ENCODE peak calls at places on chromosomes 6 and 20, in five cellular contexts. C, I, W, P and Y are unnamed samples.

GRCh38 chr6:118468682-118469465 is 79.2 kb upstream of the PLN start:
- DNase-seq in C (no peak), I (no peak), W (peak; percentile 36), P (no peak), Y (no peak)

GRCh38 chr20:33076662-33077398 is 2.6 kb upstream of the BPIFB4 start:
- DNase-seq in C (no peak), I (no peak), W (no peak), P (no peak), Y (no peak)

GRCh38 chr20:44600758-44601562 is 18.6 kb downstream of the PKIG start:
- DNase-seq in C (peak; percentile 55), I (peak; percentile 70), W (no peak), P (no peak), Y (no peak)

GRCh38 chr20:41074441-41074840 is 45.8 kb downstream of the TOP1 start:
- DNase-seq in C (no peak), I (no peak), W (no peak), P (no peak), Y (peak; percentile 37)

GRCh38 chr20:21583486-21584168 is 69.8 kb upstream of the NKX2-2 start:
- DNase-seq in C (no peak), I (no peak), W (no peak), P (no peak), Y (no peak)

GRCh38 chr6:152642578-152643375 is 5.6 kb upstream of the SYNE1 start:
- DNase-seq in C (peak; percentile 61), I (no peak), W (peak; percentile 78), P (no peak), Y (peak; percentile 5)

GRCh38 chr6:169893624-169894023 is 142.2 kb downstream of the ERMARD start:
- DNase-seq in C (no peak), I (no peak), W (no peak), P (no peak), Y (no peak)

GRCh38 chr6:34237316-34237721 is 646 bp downstream of the HMGA1 start:
- DNase-seq in C (no peak), I (no peak), W (no peak), P (no peak), Y (peak; percentile 79)

DNA sequence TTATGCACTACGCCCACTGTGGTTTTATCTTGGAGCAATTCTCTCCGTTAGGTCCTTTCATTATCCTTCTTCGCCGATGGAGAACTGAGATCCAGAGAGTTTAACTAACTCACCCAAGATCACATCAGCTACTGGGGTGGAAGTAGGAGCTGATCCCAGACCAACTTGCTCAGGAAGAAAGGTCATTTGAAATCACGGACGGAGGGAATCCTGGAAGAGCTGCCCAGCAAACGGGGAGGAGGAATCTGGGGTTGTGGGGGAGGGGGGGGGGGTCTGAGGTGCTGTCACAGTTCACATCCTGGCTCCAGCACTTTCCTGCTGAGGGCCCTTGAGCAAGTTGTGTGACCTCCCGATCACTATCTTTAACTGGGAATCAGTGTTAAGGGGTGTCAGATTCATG is 62.0 kb downstream of the NPEPL1 start:
- DNase-seq in C (no peak), I (no peak), W (no peak), P (no peak), Y (no peak)
- TF ChIP-seq EP300 in C (no peak), I (no peak), W (no peak), P (no peak), Y (no peak)

GRCh38 chr6:3073382-3073781 is 5.1 kb downstream of the RIPK1 start:
- DNase-seq in C (no peak), I (no peak), W (no peak), P (no peak), Y (no peak)

GRCh38 chr6:3072798-3073197 is 4.5 kb downstream of the RIPK1 start:
- DNase-seq in C (no peak), I (no peak), W (no peak), P (no peak), Y (no peak)

GRCh38 chr6:3063733-3064700 is 4.3 kb upstream of the RIPK1 start:
- DNase-seq in C (peak; percentile 91), I (peak; percentile 98), W (peak; percentile 87), P (peak; percentile 89), Y (peak; percentile 91)

GRCh38 chr6:3071568-3071967 is 3.3 kb downstream of the RIPK1 start:
- DNase-seq in C (no peak), I (no peak), W (no peak), P (no peak), Y (no peak)

DNA sequence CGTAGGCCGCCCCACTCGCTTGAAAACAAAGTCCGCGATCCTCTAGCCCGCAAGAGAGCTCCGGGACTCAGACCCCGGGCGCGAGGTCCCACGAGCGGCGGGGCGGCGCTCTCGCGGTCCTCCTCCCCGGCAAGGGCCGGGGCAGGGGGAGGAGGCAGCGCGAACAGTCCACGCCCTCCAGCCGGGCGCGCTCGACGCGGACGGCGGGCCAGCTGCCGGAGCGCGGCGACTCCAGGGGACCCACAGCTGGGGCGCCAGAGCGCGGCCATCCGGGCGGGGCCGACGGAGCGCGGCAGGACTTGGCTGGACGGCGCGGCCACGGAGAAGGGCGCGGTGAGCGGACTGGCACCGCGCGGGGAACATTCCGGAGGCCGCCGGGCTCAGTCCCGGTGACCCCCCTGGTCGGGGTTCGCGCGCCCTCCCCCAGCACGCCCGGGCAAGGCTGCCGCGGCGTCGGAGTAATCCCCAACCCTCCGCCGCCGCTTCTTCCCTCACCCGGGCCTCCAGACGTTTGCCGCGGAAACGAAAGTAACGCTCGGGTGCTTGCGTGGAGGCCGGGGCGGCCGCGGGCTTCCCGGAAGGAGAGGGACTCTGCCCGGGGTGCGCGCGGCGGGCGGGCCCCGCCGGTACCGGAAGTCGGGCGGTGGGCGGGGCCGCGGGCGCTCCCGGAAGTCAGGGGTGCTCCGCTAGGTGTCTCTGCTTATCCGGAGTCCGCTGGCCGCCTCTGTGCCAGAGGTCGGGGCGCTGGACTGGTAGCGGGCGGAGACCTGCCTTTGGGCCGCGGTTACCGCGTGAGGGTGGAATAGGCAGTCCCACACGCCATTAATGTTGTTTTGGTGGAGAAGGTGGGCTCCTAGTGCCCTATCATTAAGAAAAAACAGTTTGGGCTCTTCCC is at the start of gene RIPK1:
- DNase-seq in C (peak; percentile 95), I (peak; percentile 97), W (peak; percentile 86), P (peak; percentile 90), Y (peak; percentile 96)
- TF ChIP-seq EP300 in C (no peak), I (no peak), W (no peak), P (no peak), Y (peak; percentile 51)

GRCh38 chr6:32113386-32114352 is 4.5 kb upstream of the TNXB start:
- DNase-seq in C (peak; percentile 95), I (peak; percentile 96), W (peak; percentile 73), P (peak; percentile 82), Y (peak; percentile 64)
- TF ChIP-seq EP300 in C (peak; percentile 84), I (no peak), W (no peak), P (no peak), Y (no peak)

DNA sequence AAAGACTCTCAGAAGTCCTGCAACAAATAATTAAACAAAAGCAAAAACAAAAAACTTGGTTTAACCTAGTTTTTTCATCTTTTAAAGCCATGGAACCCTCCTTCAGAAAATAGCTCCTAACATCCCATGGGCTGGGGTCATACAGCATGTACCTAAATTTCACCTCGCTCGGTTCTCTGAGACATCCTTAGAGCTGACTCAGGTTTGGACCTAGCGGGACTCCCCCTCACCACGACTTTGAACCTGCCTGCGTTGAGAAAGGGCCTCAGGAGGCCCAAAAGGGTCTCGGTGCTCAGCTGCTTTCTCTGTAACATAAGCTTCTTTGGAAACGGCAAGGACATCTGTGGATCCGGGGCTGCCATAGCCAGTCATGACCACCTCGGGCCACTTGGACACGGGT is 112.8 kb downstream of the NFATC2 start:
- DNase-seq in C (no peak), I (no peak), W (no peak), P (no peak), Y (no peak)
- TF ChIP-seq EP300 in C (no peak), I (no peak), W (no peak), P (no peak), Y (no peak)

GRCh38 chr20:14989891-14990290 is 652.5 kb upstream of the FLRT3 start:
- DNase-seq in C (no peak), I (no peak), W (no peak), P (no peak), Y (no peak)

GRCh38 chr20:14984768-14985622 is 647.6 kb upstream of the FLRT3 start:
- DNase-seq in C (no peak), I (no peak), W (peak; percentile 90), P (no peak), Y (no peak)

GRCh38 chr20:14984305-14984704 is 646.9 kb upstream of the FLRT3 start:
- DNase-seq in C (no peak), I (no peak), W (no peak), P (no peak), Y (no peak)

GRCh38 chr20:14986656-14987055 is 649.2 kb upstream of the FLRT3 start:
- DNase-seq in C (no peak), I (no peak), W (no peak), P (no peak), Y (no peak)

GRCh38 chr20:14986026-14986655 is 648.7 kb upstream of the FLRT3 start:
- DNase-seq in C (no peak), I (no peak), W (peak; percentile 98), P (no peak), Y (no peak)
- TF ChIP-seq EP300 in C (no peak), I (no peak), W (peak; percentile 99), P (no peak), Y (no peak)

DNA sequence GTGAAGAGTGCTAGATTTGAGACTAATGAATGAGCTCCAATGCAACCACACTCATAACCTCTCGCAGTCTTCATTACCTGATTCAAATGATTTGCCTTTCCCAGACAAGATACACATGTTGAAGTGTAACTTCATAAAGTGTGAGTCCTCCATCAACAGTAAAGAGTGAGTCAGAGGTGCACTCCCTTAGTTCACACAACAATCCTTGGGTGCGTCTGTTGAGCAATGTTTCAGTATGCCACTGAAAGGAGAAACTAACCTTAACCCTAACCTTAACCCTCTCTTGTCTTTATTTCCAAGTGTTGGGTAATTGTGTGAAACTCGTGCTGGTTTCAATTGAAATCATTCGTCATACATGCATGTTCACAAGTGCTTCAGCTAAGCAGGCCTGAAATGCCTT is 21.0 kb upstream of the RIN2 start:
- DNase-seq in C (no peak), I (no peak), W (peak; percentile 85), P (no peak), Y (no peak)
- TF ChIP-seq EP300 in C (no peak), I (no peak), W (peak; percentile 61), P (no peak), Y (no peak)

DNA sequence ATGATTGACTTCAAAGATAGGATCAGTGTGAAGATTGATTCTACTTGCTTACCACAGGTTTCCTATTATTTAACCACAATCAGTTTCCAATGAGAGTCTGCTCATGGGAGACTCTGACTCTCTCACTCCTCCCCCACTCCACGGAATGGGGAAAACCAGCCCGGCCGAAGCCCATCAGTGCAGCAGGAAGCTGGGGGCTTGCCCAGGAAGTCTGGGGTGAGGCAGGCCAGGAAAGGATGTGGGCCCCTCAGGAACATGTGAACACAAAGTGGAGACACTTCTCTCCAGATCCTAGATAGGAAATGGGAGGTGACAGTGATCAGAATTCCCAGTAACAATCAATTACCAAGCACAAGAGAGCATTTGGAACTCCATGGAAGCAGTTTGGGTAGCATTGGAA is 144.2 kb downstream of the TTLL2 start:
- DNase-seq in C (no peak), I (no peak), W (no peak), P (no peak), Y (no peak)
- TF ChIP-seq EP300 in C (no peak), I (no peak), W (no peak), P (no peak), Y (no peak)

GRCh38 chr6:166960609-166960978 is 4.2 kb upstream of the RNASET2 start:
- DNase-seq in C (no peak), I (no peak), W (no peak), P (no peak), Y (no peak)
- TF ChIP-seq EP300 in C (no peak), I (no peak), W (no peak), P (no peak), Y (no peak)